ENCODE peak calls at places on chromosomes 12 and 14, in eight cellular contexts. F is neural progenitor cell, U is sigmoid colon, V is endodermal cell, W is lung, A is HCT116, X is pancreas, Q is breast epithelium. K is an unnamed sample.
A peak's percentile ranks its signal among the peaks of the same experiment; 100 is the strongest.

GRCh38 chr12:92827836-92828431 is 101.2 kb downstream of the EEA1 start:
- DNase-seq in V (peak; percentile 73), F (peak; percentile 36), A (peak; percentile 28), X (no peak), Q (no peak), U (no peak), W (no peak), K (peak; percentile 40)

GRCh38 chr14:78790262-78790661 is 620.1 kb downstream of the NRXN3 start:
- DNase-seq in X (no peak), V (peak; percentile 56), F (peak; percentile 37), Q (no peak), W (no peak), U (no peak), A (no peak), K (no peak)

GRCh38 chr14:31127690-31128089 is 79.9 kb downstream of the HECTD1 start:
- DNase-seq in F (no peak), A (no peak), W (no peak), Q (no peak), V (no peak), X (no peak), U (no peak), K (no peak)

GRCh38 chr12:25518512-25518911 is 34.6 kb downstream of the LMNTD1 start:
- DNase-seq in Q (no peak), A (no peak), W (no peak), X (no peak), U (no peak), V (no peak), F (no peak), K (no peak)

GRCh38 chr12:78385541-78385940 is 479.0 kb upstream of the SYT1 start:
- DNase-seq in A (no peak), V (no peak), F (no peak), X (no peak), Q (no peak), U (no peak), W (no peak), K (no peak)

GRCh38 chr14:103015426-103015825 is 41.9 kb downstream of the CDC42BPB start:
- DNase-seq in W (no peak), F (no peak), X (no peak), V (no peak), Q (no peak), A (no peak), U (no peak), K (no peak)

GRCh38 chr12:26822051-26822450 is 10.9 kb downstream of the ITPR2 start:
- DNase-seq in U (no peak), V (no peak), X (no peak), F (no peak), Q (no peak), W (no peak), A (no peak), K (no peak)

GRCh38 chr12:102740157-102741032 is 176.6 kb downstream of the PAH start:
- DNase-seq in V (no peak), U (no peak), W (no peak), Q (no peak), F (peak; percentile 41), X (no peak), A (peak; percentile 13), K (no peak)

GRCh38 chr14:55129428-55130193 is 559 bp downstream of the LGALS3 start:
- DNase-seq in U (peak; percentile 88), A (no peak), W (peak; percentile 67), Q (peak; percentile 79), V (peak; percentile 83), F (peak; percentile 53), X (peak; percentile 54), K (peak; percentile 67)

GRCh38 chr14:68893566-68893965 is 85.5 kb downstream of the ACTN1 start:
- DNase-seq in A (no peak), X (no peak), Q (no peak), V (no peak), W (no peak), F (no peak), U (peak; percentile 69), K (no peak)

GRCh38 chr14:74591899-74592298 is 20.1 kb downstream of the LTBP2 start:
- DNase-seq in F (no peak), X (no peak), Q (no peak), V (no peak), A (no peak), U (no peak), W (no peak), K (no peak)

GRCh38 chr14:56215180-56215579 is 97.0 kb downstream of the PELI2 start:
- DNase-seq in U (no peak), Q (no peak), V (no peak), X (no peak), F (no peak), A (no peak), W (no peak), K (no peak)

GRCh38 chr12:97801471-97802045 is 339.0 kb downstream of the RMST start:
- DNase-seq in W (no peak), Q (no peak), F (no peak), V (no peak), X (no peak), A (no peak), U (no peak), K (no peak)

GRCh38 chr14:61321385-61322010 is at the start of gene PRKCH:
- DNase-seq in Q (peak; percentile 89), U (peak; percentile 81), X (peak; percentile 81), F (peak; percentile 73), A (peak; percentile 54), V (peak; percentile 90), W (peak; percentile 87), K (peak; percentile 82)

GRCh38 chr12:593396-593976 is 69.8 kb downstream of the NINJ2 start:
- DNase-seq in A (no peak), V (no peak), Q (no peak), U (peak; percentile 14), W (no peak), F (no peak), X (no peak), K (no peak)

GRCh38 chr12:2355604-2356003 is 302.8 kb downstream of the CACNA1C start:
- DNase-seq in A (no peak), F (no peak), U (no peak), X (no peak), V (peak; percentile 34), Q (no peak), W (no peak), K (no peak)

GRCh38 chr12:2356601-2357125 is 303.9 kb downstream of the CACNA1C start:
- DNase-seq in X (no peak), Q (no peak), V (no peak), F (no peak), U (no peak), A (no peak), W (no peak), K (no peak)

GRCh38 chr12:2359725-2360629 is 307.2 kb downstream of the CACNA1C start:
- DNase-seq in V (peak; percentile 51), F (no peak), W (no peak), A (no peak), X (no peak), U (peak; percentile 50), Q (no peak), K (no peak)

GRCh38 chr12:2360630-2361170 is 307.9 kb downstream of the CACNA1C start:
- DNase-seq in V (no peak), X (no peak), W (no peak), F (no peak), A (no peak), Q (no peak), U (peak; percentile 21), K (no peak)

DNA sequence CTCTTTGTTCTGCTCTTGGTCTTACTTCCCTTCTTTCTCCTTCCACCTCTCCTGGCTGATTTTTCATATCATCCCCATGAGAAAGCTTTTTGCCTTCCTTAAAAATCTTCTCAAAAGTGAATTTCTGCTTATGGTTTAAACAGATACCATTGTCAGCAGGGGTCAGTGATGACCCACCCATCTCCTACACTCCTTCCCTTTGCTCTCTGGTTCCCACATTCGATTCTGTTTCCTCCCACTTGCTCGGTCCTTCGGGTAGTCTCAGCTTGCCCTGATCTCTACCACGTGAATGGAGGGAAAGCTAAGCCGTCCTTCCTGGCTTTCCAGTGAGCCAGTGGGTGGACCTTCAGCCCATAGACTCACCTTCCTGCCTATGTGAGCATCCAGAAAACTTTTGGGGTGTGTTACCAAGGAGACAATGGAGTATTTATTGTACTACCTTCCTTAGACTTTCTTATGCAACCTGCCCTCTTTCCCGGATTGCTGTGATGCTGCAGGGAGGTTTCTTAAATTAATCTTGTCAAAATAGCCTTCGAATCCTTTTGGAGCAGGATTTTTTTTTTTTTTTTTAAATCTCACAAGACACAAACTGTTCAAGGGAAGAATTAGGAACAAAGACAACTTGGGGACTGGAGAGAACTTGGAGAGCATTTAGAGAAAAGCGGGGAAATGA is 306.3 kb downstream of the CACNA1C start:
- DNase-seq in V (peak; percentile 57), Q (no peak), U (peak; percentile 58), W (no peak), F (no peak), X (no peak), A (no peak), K (no peak)
- TF ChIP-seq CTCF in V (peak; percentile 27), Q (no peak), U (no peak), W (no peak), F (no peak), X (no peak), A (no peak), K (no peak)

GRCh38 chr12:13173537-13173936 is 23.0 kb upstream of the EMP1 start:
- DNase-seq in U (peak; percentile 90), X (no peak), W (peak; percentile 58), A (peak; percentile 72), V (peak; percentile 76), F (peak; percentile 50), Q (no peak), K (peak; percentile 29)
- H3K27ac ChIP-seq in U (peak overlapping the region; percentile 60), X (no peak overlapping the region), W (peak overlapping the region; percentile 55), A (peak overlapping the region; percentile 76), V (peak overlapping the region; percentile 0), F (peak overlapping the region; percentile 33), Q (peak overlapping the region; percentile 92), K (peak overlapping the region; percentile 25)

DNA sequence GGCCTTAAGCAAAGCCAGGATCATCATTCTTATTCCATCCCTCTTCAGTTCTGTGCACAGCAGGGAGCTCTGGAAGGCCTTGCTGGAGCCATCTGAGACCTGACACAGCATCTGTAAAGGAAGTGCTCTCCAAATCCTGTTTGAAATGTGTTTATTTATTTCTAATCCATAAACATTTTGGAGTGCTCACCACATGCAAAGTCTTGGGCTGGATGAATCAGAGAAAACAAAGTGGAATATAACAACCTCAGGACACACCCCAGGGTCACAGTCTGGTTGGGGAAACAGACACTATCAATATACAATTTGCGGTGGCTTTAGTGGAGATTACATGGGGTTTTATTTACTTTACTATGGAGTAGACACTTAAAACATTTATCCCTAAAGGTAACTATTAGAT is 54.3 kb downstream of the BMP4 start:
- DNase-seq in A (no peak), V (no peak), F (no peak), U (no peak), Q (no peak), X (no peak), W (no peak), K (no peak)
- TF ChIP-seq CTCF in A (no peak), V (no peak), F (no peak), U (no peak), Q (no peak), X (no peak), W (no peak), K (no peak)

DNA sequence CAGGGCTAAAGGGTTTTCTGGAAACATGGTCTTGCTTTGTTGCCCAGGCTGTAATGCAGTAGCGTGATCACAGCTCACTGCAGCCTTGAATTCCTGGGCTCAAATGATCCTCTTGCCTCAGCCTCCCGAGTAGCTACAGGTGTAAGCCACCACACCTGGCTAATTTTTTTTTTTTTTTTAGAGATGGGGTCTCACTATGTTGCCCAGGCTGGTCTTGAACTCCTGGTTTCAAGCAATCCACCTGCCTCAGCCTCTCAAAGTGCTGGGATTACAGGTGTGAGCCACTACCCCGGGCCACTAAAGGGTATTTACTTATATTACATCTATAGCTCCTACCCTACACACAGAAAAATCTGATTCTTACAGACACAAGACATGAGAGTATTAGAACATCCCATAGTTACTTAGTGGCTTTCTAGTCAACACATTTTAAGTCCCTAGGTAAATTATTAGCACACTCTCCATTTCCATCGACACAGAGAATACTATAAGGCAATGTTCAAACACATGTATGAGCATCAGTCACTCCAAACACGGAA is 6.2 kb upstream of the DCAF11 start:
- DNase-seq in F (no peak), A (no peak), V (no peak), U (no peak), W (no peak), X (no peak), Q (no peak), K (no peak)
- H3K27ac ChIP-seq in F (no peak overlapping the region), A (no peak overlapping the region), V (no peak overlapping the region), U (no peak overlapping the region), W (no peak overlapping the region), X (peak overlapping the region; percentile 80), Q (peak overlapping the region; percentile 44), K (peak overlapping the region; percentile 13)